ENCODE peak calls at places on chromosomes 13 and 19, in five cellular contexts. R is HCT116, P is SK-N-SH, E is H1, L is GM12878. B is an unnamed sample.

GRCh38 chr13:78121459-78122348 is 203.1 kb upstream of the EDNRB start:
- DNase-seq in R (peak), P (peak), E (peak), L (peak), B (peak)

GRCh38 chr19:45952691-45953505 is 20.8 kb downstream of the NOVA2 start:
- DNase-seq in R (no peak), P (peak), E (peak), L (no peak), B (peak)

GRCh38 chr13:86914757-86915156 is 756.4 kb upstream of the SLITRK5 start:
- DNase-seq in R (no peak), P (no peak), E (no peak), L (no peak), B (no peak)

GRCh38 chr13:107685876-107686275 is 529.5 kb downstream of the LIG4 start:
- DNase-seq in R (no peak), P (no peak), E (no peak), L (no peak), B (no peak)

GRCh38 chr19:54470991-54471782 is 1.9 kb downstream of the CDC42EP5 start:
- DNase-seq in R (no peak), P (no peak), E (peak), L (no peak), B (peak)

GRCh38 chr19:55341191-55342043 is 1.7 kb downstream of the KMT5C start:
- DNase-seq in R (peak), P (peak), E (peak), L (no peak), B (peak)

GRCh38 chr13:48431987-48432615 is 19.2 kb upstream of the LPAR6 start:
- DNase-seq in R (no peak), P (no peak), E (no peak), L (no peak), B (no peak)

GRCh38 chr19:50333737-50334617 is 4.8 kb upstream of the KCNC3 start:
- DNase-seq in R (no peak), P (peak), E (peak), L (no peak), B (peak)

GRCh38 chr13:50686547-50686946 is 156.9 kb downstream of the DLEU7 start:
- DNase-seq in R (no peak), P (no peak), E (no peak), L (no peak), B (no peak)

GRCh38 chr19:39397360-39398296 is 6.5 kb downstream of the MED29 start:
- DNase-seq in R (peak), P (peak), E (peak), L (no peak), B (peak)

GRCh38 chr19:33487901-33488817 is 33.4 kb downstream of the PEPD start:
- DNase-seq in R (no peak), P (peak), E (no peak), L (no peak), B (no peak)

GRCh38 chr19:41575998-41576397 is at the start of gene CEACAM21:
- DNase-seq in R (no peak), P (no peak), E (no peak), L (no peak), B (no peak)

GRCh38 chr13:39452412-39452811 is 150.6 kb downstream of the LHFPL6 start:
- DNase-seq in R (no peak), P (no peak), E (no peak), L (no peak), B (no peak)

GRCh38 chr19:37966211-37967072 is 59.4 kb downstream of the SIPA1L3 start:
- DNase-seq in R (no peak), P (no peak), E (no peak), L (no peak), B (no peak)

GRCh38 chr13:32153056-32153455 is 121.5 kb downstream of the FRY start:
- DNase-seq in R (no peak), P (no peak), E (no peak), L (no peak), B (no peak)

GRCh38 chr13:110272651-110273050 is 34.3 kb downstream of the COL4A1 start:
- DNase-seq in R (no peak), P (no peak), E (no peak), L (no peak), B (no peak)

GRCh38 chr13:97911311-97912138 is 42.0 kb upstream of the IPO5 start:
- DNase-seq in R (peak), P (peak), E (peak), L (no peak), B (no peak)
- TF ChIP-seq JUND in R (no peak), P (no peak), E (no peak), L (no peak), B (no peak)

GRCh38 chr19:15251749-15252397 is 19.6 kb upstream of the EPHX3 start:
- DNase-seq in R (no peak), P (peak), E (peak), L (no peak), B (peak)
- TF ChIP-seq JUND in R (no peak), P (no peak), E (no peak), L (no peak), B (no peak)

DNA sequence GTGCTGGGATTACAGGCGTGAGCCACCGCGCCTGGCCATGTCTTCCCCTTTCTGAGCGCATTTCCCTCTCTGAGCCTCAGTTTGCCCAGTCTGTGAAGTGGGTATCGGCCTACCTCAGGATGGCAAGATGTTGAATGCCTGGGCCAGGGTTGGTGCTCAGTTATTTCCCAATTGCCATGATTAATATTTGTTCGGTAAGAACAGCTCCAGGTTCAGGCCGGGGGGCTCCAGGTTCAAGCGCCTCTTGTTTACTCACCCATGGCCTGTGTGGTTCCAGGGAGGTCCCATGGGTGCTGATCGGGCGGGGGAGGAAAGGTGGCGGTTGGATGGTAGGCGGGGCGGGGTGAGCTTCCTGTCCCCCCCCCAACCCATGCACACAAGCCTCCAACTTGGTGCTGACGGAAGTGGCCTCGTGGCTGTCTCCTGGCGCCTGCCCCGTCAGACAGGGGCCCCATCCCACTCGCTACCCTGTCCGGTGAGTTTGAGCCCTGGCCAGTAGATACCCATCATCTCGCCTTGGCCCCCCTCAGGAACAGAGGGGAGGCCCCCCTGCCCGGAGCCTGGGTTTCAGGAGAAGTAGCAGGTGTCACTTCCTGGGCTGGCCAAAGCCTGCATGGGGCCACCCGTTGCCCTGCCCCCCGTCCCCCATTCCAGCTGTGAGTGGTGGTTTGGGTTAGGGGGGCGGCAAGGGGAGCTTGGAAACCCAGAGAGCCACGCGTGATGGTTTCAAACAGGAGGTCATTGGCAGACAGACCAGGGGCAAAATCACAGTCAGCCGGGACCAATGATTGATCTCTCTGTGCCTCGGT is at the start of gene FCHO1:
- DNase-seq in R (no peak), P (no peak), E (no peak), L (peak), B (no peak)
- TF ChIP-seq JUND in R (no peak), P (no peak), E (no peak), L (no peak), B (no peak)

GRCh38 chr13:49454388-49455015 is 10.4 kb downstream of the SETDB2 start:
- DNase-seq in R (no peak), P (no peak), E (no peak), L (no peak), B (no peak)
- TF ChIP-seq JUND in R (no peak), P (no peak), E (no peak), L (peak), B (no peak)

DNA sequence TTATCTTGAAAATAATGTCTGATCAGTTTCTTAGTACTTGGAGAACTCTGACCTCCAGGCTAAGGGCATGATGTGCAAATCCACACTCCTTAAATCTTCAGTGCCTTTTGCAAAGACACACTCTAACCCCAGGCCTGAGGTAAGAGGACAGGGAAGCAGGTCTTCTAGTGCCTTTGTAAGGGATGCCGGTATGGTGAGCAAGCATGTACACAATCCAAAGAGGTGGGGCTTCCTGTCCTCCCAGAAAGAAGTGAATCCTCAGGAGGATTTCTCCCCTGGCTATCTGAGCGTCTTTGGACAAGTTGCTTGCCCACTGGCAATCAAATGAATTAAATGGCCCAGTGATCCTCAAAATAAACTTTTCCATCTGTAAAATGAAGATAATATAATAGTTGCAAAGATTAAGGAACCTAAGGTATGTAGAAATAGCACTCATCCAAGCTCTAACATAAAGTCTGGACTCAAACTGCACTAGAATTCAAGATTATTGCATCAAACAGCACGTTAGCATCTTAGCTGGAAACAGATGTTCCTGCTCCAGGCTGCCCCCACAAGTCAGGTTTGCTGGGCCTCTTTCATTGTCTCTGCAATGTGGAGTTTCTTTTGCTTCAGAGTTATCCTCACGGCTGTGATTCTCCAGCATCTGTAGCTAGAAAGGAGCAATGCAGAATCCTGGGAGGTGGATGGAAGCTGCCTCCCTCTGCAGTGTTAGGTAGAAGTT is 249.6 kb downstream of the TSHZ3 start:
- DNase-seq in R (no peak), P (peak), E (no peak), L (no peak), B (no peak)
- TF ChIP-seq JUND in R (no peak), P (no peak), E (no peak), L (no peak), B (no peak)

GRCh38 chr19:694481-695349 is 537 bp downstream of the PRSS57 start:
- DNase-seq in R (no peak), P (no peak), E (no peak), L (no peak), B (no peak)
- TF ChIP-seq JUND in R (no peak), P (no peak), E (no peak), L (no peak), B (no peak)

B was measured in T47D.